ENCODE peak calls at places on chromosomes 1 and 21, in six cellular contexts. One of them, this sample, is unnamed.

GRCh38 chr1:196546272-196547245 is 61.7 kb downstream of the KCNT2 start:
- DNase-seq in CD4-positive, alpha-beta T cell: no peak
- DNase-seq in GM10248: no peak
- DNase-seq in ovary: no peak
- DNase-seq in GM12865: no peak
- DNase-seq in fibroblast of mammary gland: peak; percentile 78
- DNase-seq in this sample: no peak

GRCh38 chr1:78649628-78650027 is at the start of gene IFI44:
- DNase-seq in GM12865: peak; percentile 89
- DNase-seq in GM10248: peak; percentile 28
- DNase-seq in fibroblast of mammary gland: peak; percentile 85
- DNase-seq in CD4-positive, alpha-beta T cell: peak; percentile 74
- DNase-seq in ovary: peak; percentile 86
- DNase-seq in this sample: peak; percentile 6

GRCh38 chr21:37338671-37339526 is 27.7 kb upstream of the DYRK1A start:
- DNase-seq in CD4-positive, alpha-beta T cell: no peak
- DNase-seq in GM10248: no peak
- DNase-seq in fibroblast of mammary gland: peak; percentile 89
- DNase-seq in ovary: peak; percentile 42
- DNase-seq in GM12865: no peak
- DNase-seq in this sample: peak; percentile 96

GRCh38 chr1:34690269-34690668 is 64.6 kb upstream of the GJB5 start:
- DNase-seq in GM10248: no peak
- DNase-seq in ovary: no peak
- DNase-seq in CD4-positive, alpha-beta T cell: no peak
- DNase-seq in fibroblast of mammary gland: no peak
- DNase-seq in GM12865: no peak
- DNase-seq in this sample: no peak

GRCh38 chr1:156815307-156815826 is 1.3 kb downstream of the SH2D2A start:
- DNase-seq in CD4-positive, alpha-beta T cell: no peak
- DNase-seq in GM12865: no peak
- DNase-seq in ovary: no peak
- DNase-seq in GM10248: no peak
- DNase-seq in fibroblast of mammary gland: peak; percentile 95
- DNase-seq in this sample: peak; percentile 83

GRCh38 chr1:3504151-3504822 is 49.8 kb downstream of the ARHGEF16 start:
- DNase-seq in fibroblast of mammary gland: peak; percentile 93
- DNase-seq in GM12865: no peak
- DNase-seq in GM10248: no peak
- DNase-seq in ovary: no peak
- DNase-seq in CD4-positive, alpha-beta T cell: no peak
- DNase-seq in this sample: no peak

GRCh38 chr1:89844236-89844807 is 23.5 kb downstream of the LRRC8D start:
- DNase-seq in ovary: no peak
- DNase-seq in fibroblast of mammary gland: no peak
- DNase-seq in GM10248: peak; percentile 34
- DNase-seq in GM12865: peak; percentile 32
- DNase-seq in CD4-positive, alpha-beta T cell: peak; percentile 32
- DNase-seq in this sample: no peak

GRCh38 chr21:33908760-33909159 is 6.8 kb downstream of the ATP5PO start:
- DNase-seq in CD4-positive, alpha-beta T cell: no peak
- DNase-seq in GM10248: no peak
- DNase-seq in fibroblast of mammary gland: no peak
- DNase-seq in GM12865: no peak
- DNase-seq in ovary: no peak
- DNase-seq in this sample: no peak

GRCh38 chr1:176648556-176648955 is 185.6 kb downstream of the PAPPA2 start:
- DNase-seq in GM10248: no peak
- DNase-seq in GM12865: no peak
- DNase-seq in fibroblast of mammary gland: no peak
- DNase-seq in ovary: no peak
- DNase-seq in CD4-positive, alpha-beta T cell: no peak
- DNase-seq in this sample: no peak

GRCh38 chr21:30408782-30409494 is 13.1 kb downstream of the KRTAP13-1 start:
- DNase-seq in CD4-positive, alpha-beta T cell: no peak
- DNase-seq in ovary: no peak
- DNase-seq in GM10248: no peak
- DNase-seq in fibroblast of mammary gland: peak; percentile 84
- DNase-seq in GM12865: peak; percentile 53
- DNase-seq in this sample: peak; percentile 83

GRCh38 chr1:166484471-166484870 is 317.7 kb upstream of the FAM78B start:
- DNase-seq in CD4-positive, alpha-beta T cell: no peak
- DNase-seq in fibroblast of mammary gland: no peak
- DNase-seq in GM10248: no peak
- DNase-seq in GM12865: no peak
- DNase-seq in ovary: no peak
- DNase-seq in this sample: no peak

GRCh38 chr1:211643324-211644212 is 31.9 kb downstream of the NEK2 start:
- DNase-seq in fibroblast of mammary gland: no peak
- DNase-seq in CD4-positive, alpha-beta T cell: no peak
- DNase-seq in GM10248: peak; percentile 19
- DNase-seq in GM12865: no peak
- DNase-seq in ovary: peak; percentile 48
- DNase-seq in this sample: peak; percentile 72

GRCh38 chr1:236287757-236288619 is 6.2 kb upstream of the ERO1B start:
- DNase-seq in ovary: no peak
- DNase-seq in GM12865: no peak
- DNase-seq in fibroblast of mammary gland: no peak
- DNase-seq in CD4-positive, alpha-beta T cell: no peak
- DNase-seq in GM10248: no peak
- DNase-seq in this sample: no peak

GRCh38 chr1:179883739-179884138 is 1.7 kb downstream of the TOR1AIP1 start:
- DNase-seq in GM10248: peak; percentile 54
- DNase-seq in ovary: no peak
- DNase-seq in fibroblast of mammary gland: peak; percentile 41
- DNase-seq in GM12865: peak; percentile 85
- DNase-seq in CD4-positive, alpha-beta T cell: peak; percentile 73
- DNase-seq in this sample: no peak

DNA sequence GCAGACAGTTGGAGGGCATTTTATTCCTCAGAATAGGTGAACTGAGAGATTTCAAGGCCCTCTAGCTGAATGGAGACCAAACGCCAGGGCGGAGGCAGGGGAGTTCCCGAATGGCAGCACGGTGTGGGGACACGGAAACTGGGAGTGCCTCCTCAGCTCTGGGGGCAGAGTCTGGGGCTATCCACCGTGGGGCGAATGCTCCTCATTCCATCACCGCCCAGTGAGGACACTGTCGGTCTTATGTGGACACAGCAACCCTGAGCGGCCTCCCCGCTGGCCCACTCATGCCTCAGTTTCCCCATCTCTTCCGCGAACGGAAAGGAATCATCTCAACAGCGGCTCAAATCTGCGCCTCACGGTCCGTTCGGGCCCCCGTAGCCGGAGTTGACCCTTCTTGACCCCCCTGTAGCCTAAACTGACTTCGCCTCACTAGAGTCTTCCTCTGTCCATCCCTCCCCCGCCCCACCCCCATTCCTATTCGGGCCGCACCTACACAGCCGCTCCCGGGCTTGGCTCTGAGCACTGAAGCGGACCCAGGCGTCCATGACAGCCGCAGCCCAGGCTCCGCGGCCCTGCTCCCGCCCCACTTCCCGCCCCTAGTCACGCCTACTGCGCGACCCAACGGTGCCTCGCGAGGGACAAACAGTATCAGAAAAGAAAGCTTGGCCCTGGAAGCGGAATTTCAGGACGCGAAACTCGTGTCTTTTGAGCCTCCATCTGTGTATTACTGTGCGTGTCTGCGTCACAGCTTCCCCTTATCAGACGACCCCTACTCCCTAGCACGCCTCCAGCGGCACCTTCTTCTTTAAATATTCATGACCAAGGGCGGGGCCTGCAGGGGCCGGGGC is at the start of gene PEX11B:
- DNase-seq in CD4-positive, alpha-beta T cell: peak; percentile 91
- DNase-seq in fibroblast of mammary gland: peak; percentile 82
- DNase-seq in ovary: peak; percentile 90
- DNase-seq in GM12865: peak; percentile 94
- DNase-seq in GM10248: peak; percentile 91
- DNase-seq in this sample: peak; percentile 89
- TF ChIP-seq CTCF in CD4-positive, alpha-beta T cell: no peak
- TF ChIP-seq CTCF in fibroblast of mammary gland: no peak
- TF ChIP-seq CTCF in ovary: peak; percentile 27
- TF ChIP-seq CTCF in GM12865: no peak
- TF ChIP-seq CTCF in GM10248: no peak
- TF ChIP-seq CTCF in this sample: no peak

DNA sequence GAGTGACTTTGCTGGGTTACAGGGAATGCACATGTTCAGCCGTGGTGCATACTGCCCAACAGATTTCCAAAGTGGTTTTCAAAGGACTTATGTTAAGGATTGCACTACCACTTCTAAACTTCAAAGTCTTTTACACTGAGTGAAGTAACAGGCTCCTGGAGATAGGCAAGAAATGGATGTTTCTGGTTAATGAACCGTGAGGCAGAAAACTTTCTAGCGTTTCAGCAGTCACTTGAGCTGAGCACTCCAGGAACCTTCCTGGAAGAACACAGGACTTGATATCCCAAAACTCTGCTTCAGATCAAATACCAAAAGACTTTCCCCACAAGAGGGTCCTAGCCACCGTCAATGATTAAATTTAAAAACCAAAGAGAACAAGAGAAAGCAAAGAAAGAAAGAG is 74.3 kb upstream of the ATP1A1 start:
- DNase-seq in ovary: no peak
- DNase-seq in GM10248: no peak
- DNase-seq in CD4-positive, alpha-beta T cell: no peak
- DNase-seq in fibroblast of mammary gland: no peak
- DNase-seq in GM12865: no peak
- DNase-seq in this sample: no peak
- TF ChIP-seq CTCF in ovary: no peak
- TF ChIP-seq CTCF in GM10248: no peak
- TF ChIP-seq CTCF in CD4-positive, alpha-beta T cell: no peak
- TF ChIP-seq CTCF in fibroblast of mammary gland: no peak
- TF ChIP-seq CTCF in GM12865: no peak
- TF ChIP-seq CTCF in this sample: no peak

GRCh38 chr1:246492611-246493245 is 14.4 kb downstream of the SMYD3 start:
- DNase-seq in fibroblast of mammary gland: peak; percentile 74
- DNase-seq in GM10248: peak; percentile 50
- DNase-seq in CD4-positive, alpha-beta T cell: no peak
- DNase-seq in GM12865: peak; percentile 61
- DNase-seq in ovary: peak; percentile 71
- DNase-seq in this sample: peak; percentile 87

GRCh38 chr1:246491551-246492053 is 15.5 kb downstream of the SMYD3 start:
- DNase-seq in ovary: no peak
- DNase-seq in fibroblast of mammary gland: no peak
- DNase-seq in GM12865: no peak
- DNase-seq in CD4-positive, alpha-beta T cell: no peak
- DNase-seq in GM10248: no peak
- DNase-seq in this sample: no peak

GRCh38 chr1:246503341-246503740 is 3.7 kb downstream of the SMYD3 start:
- DNase-seq in CD4-positive, alpha-beta T cell: no peak
- DNase-seq in GM10248: no peak
- DNase-seq in ovary: no peak
- DNase-seq in GM12865: no peak
- DNase-seq in fibroblast of mammary gland: peak; percentile 18
- DNase-seq in this sample: no peak

DNA sequence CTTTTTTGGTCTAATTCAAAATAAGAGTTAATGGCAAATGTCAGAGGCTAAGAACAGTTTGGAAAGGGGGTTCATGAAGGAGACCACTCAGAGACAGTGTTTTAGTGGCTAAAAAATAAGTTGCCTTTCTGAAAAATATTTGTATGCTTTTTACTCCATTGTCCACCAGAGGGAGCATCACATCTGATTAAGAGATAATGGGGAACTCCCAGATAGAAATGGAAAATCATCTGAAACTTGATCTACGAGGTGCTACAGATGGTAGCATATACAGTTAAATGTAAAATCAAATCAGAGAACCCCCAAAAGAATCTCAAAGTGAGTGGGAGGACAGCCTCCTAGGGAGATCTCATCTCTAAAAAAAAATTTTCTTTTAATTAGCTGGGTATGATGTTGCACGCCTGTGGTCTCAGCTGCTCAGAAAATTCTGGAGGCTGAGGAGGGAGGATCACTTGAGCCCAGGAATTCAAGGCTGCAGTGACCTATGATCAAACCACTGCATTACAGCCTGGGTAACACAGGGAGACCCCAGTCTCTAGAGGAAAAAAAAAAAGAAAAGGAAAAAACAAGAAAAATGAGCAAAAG is 9.7 kb downstream of the SMYD3 start:
- DNase-seq in GM12865: peak; percentile 85
- DNase-seq in fibroblast of mammary gland: peak; percentile 83
- DNase-seq in GM10248: peak; percentile 72
- DNase-seq in CD4-positive, alpha-beta T cell: no peak
- DNase-seq in ovary: no peak
- DNase-seq in this sample: peak; percentile 83
- TF ChIP-seq CTCF in GM12865: peak; percentile 60
- TF ChIP-seq CTCF in fibroblast of mammary gland: peak; percentile 66
- TF ChIP-seq CTCF in GM10248: peak; percentile 63
- TF ChIP-seq CTCF in CD4-positive, alpha-beta T cell: peak; percentile 75
- TF ChIP-seq CTCF in ovary: peak; percentile 44
- TF ChIP-seq CTCF in this sample: peak; percentile 68

GRCh38 chr1:9294440-9294773 is 1.7 kb downstream of the SPSB1 start:
- DNase-seq in ovary: no peak
- DNase-seq in GM12865: no peak
- DNase-seq in CD4-positive, alpha-beta T cell: no peak
- DNase-seq in GM10248: no peak
- DNase-seq in fibroblast of mammary gland: peak; percentile 93
- DNase-seq in this sample: no peak

GRCh38 chr1:9293512-9294439 is 1.1 kb downstream of the SPSB1 start:
- DNase-seq in GM10248: peak; percentile 43
- DNase-seq in CD4-positive, alpha-beta T cell: no peak
- DNase-seq in GM12865: peak; percentile 25
- DNase-seq in fibroblast of mammary gland: peak; percentile 57
- DNase-seq in ovary: no peak
- DNase-seq in this sample: peak; percentile 42

GRCh38 chr1:9291914-9292360 is 757 bp upstream of the SPSB1 start:
- DNase-seq in CD4-positive, alpha-beta T cell: no peak
- DNase-seq in fibroblast of mammary gland: peak; percentile 81
- DNase-seq in ovary: peak; percentile 70
- DNase-seq in GM10248: no peak
- DNase-seq in GM12865: no peak
- DNase-seq in this sample: peak; percentile 79

GRCh38 chr1:9293241-9293511 is 482 bp downstream of the SPSB1 start:
- DNase-seq in GM12865: no peak
- DNase-seq in ovary: no peak
- DNase-seq in GM10248: no peak
- DNase-seq in fibroblast of mammary gland: no peak
- DNase-seq in CD4-positive, alpha-beta T cell: no peak
- DNase-seq in this sample: no peak

DNA sequence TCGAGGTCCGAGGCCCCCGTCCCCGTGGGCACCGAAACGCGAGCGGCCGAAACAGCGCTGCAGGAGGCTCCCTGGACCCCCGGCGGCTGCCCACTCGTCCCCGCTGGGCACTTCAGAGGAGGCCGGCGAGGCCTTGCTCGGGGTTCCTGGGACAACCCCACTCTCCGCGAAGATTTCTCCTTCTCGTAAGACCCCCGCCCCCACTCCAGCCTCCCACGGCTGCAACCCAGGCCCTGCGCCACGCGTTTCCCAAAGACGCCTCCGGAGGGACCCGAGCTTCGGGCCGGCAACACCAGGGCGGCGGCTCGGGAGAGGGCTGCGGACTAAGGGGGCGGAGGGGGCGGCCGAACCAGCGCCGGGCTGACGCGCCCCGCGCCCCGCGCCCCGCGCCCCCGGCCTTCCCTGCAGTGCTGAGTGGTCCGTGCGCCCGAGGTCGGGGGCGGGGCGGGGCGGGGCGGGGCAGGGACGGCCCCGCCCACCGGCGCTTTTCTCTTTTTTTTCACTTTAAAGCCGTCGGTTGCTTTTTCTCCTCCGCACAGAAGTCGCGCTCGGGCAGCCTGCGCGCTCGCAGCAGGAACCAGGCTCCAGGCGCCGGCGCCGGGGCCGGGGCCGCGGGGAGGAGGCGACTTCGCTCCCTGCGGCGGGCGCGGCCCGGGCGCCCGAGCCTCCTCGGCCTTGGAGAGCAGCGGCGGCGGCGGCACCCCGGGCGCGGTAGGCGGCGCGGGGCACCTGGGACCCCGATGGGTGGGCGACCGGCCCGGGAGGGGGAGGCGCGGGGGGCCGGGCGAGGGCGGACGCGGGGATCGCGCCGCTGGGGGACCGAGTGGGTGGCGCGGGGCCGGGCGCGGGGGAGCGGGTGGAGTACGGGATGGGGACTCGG is at the start of gene SPSB1:
- DNase-seq in GM10248: peak; percentile 81
- DNase-seq in CD4-positive, alpha-beta T cell: peak; percentile 57
- DNase-seq in ovary: peak; percentile 83
- DNase-seq in GM12865: peak; percentile 84
- DNase-seq in fibroblast of mammary gland: peak; percentile 70
- DNase-seq in this sample: peak; percentile 87
- TF ChIP-seq CTCF in GM10248: no peak
- TF ChIP-seq CTCF in CD4-positive, alpha-beta T cell: no peak
- TF ChIP-seq CTCF in ovary: no peak
- TF ChIP-seq CTCF in GM12865: no peak
- TF ChIP-seq CTCF in fibroblast of mammary gland: no peak
- TF ChIP-seq CTCF in this sample: no peak

This sample was measured in cardiac muscle cell.